ENCODE peak calls at places on chromosomes 5 and 9, in five cellular contexts. X is fibroblast of pulmonary artery, R is heart right ventricle, F is lower lobe of right lung, P is uterus. E is an unnamed sample.
A peak's percentile ranks its signal among the peaks of the same experiment; 100 is the strongest.

GRCh38 chr5:161846731-161847130 is 1.2 kb upstream of the GABRA1 start:
- DNase-seq in X (no peak), R (no peak), F (no peak), P (no peak), E (no peak)

GRCh38 chr9:75185585-75186170 is 97.4 kb downstream of the OSTF1 start:
- DNase-seq in X (peak; percentile 53), R (no peak), F (peak; percentile 54), P (no peak), E (no peak)

GRCh38 chr5:168362097-168362885 is 70.8 kb downstream of the WWC1 start:
- DNase-seq in X (no peak), R (no peak), F (no peak), P (no peak), E (no peak)

GRCh38 chr5:10626473-10627013 is 62.7 kb downstream of the ANKRD33B start:
- DNase-seq in X (peak; percentile 31), R (no peak), F (no peak), P (no peak), E (peak; percentile 65)

GRCh38 chr5:168128556-168128955 is 162.9 kb upstream of the WWC1 start:
- DNase-seq in X (no peak), R (peak; percentile 35), F (no peak), P (no peak), E (no peak)

GRCh38 chr9:121667214-121667613 is 15.8 kb downstream of the DAB2IP start:
- DNase-seq in X (no peak), R (no peak), F (no peak), P (no peak), E (no peak)

GRCh38 chr9:11973511-11973910 is 719.7 kb upstream of the TYRP1 start:
- DNase-seq in X (no peak), R (no peak), F (no peak), P (no peak), E (no peak)

GRCh38 chr5:54165687-54166086 is 144.7 kb downstream of the ARL15 start:
- DNase-seq in X (no peak), R (no peak), F (no peak), P (no peak), E (no peak)

GRCh38 chr9:8014987-8015682 is 215.6 kb upstream of the DMAC1 start:
- DNase-seq in X (no peak), R (no peak), F (no peak), P (no peak), E (no peak)

GRCh38 chr9:34863426-34863825 is 94.7 kb upstream of the PHF24 start:
- DNase-seq in X (no peak), R (no peak), F (no peak), P (no peak), E (no peak)

GRCh38 chr9:17970285-17970684 is 391.4 kb downstream of the SH3GL2 start:
- DNase-seq in X (no peak), R (no peak), F (no peak), P (no peak), E (no peak)

GRCh38 chr5:167720201-167720600 is 571.2 kb upstream of the WWC1 start:
- DNase-seq in X (no peak), R (no peak), F (no peak), P (no peak), E (no peak)

GRCh38 chr9:12862596-12862995 is 87.8 kb downstream of the LURAP1L start:
- DNase-seq in X (no peak), R (no peak), F (no peak), P (no peak), E (no peak)

GRCh38 chr5:93601433-93602175 is 18.6 kb downstream of the NR2F1 start:
- DNase-seq in X (no peak), R (no peak), F (no peak), P (no peak), E (no peak)

GRCh38 chr5:158718738-158719505 is 380.8 kb downstream of the EBF1 start:
- DNase-seq in X (peak; percentile 52), R (no peak), F (no peak), P (no peak), E (no peak)

GRCh38 chr9:121840838-121841760 is 189.7 kb downstream of the DAB2IP start:
- DNase-seq in X (no peak), R (no peak), F (no peak), P (peak; percentile 12), E (no peak)

GRCh38 chr5:34762321-34762871 is 76.6 kb upstream of the TTC23L start:
- DNase-seq in X (peak; percentile 88), R (peak; percentile 52), F (no peak), P (peak; percentile 63), E (peak; percentile 15)

GRCh38 chr9:35736201-35736633 is 3.8 kb downstream of the CREB3 start:
- DNase-seq in X (peak; percentile 88), R (peak; percentile 57), F (peak; percentile 64), P (no peak), E (peak; percentile 43)

GRCh38 chr9:37746448-37747270 is 6.9 kb upstream of the TRMT10B start:
- DNase-seq in X (no peak), R (no peak), F (no peak), P (no peak), E (no peak)

GRCh38 chr5:86861514-86861913 is 243.8 kb downstream of the COX7C start:
- DNase-seq in X (no peak), R (peak; percentile 10), F (no peak), P (no peak), E (no peak)

GRCh38 chr9:93118863-93119702 is 15.0 kb downstream of the NINJ1 start:
- DNase-seq in X (no peak), R (no peak), F (peak; percentile 44), P (peak; percentile 18), E (peak; percentile 20)

GRCh38 chr9:70566066-70566465 is 151.6 kb upstream of the KLF9 start:
- DNase-seq in X (no peak), R (no peak), F (no peak), P (no peak), E (no peak)

GRCh38 chr5:135594416-135594960 is 15.7 kb upstream of the CXCL14 start:
- DNase-seq in X (no peak), R (no peak), F (no peak), P (no peak), E (no peak)

GRCh38 chr9:114224247-114224610 is 68.9 kb downstream of the COL27A1 start:
- DNase-seq in X (peak; percentile 63), R (no peak), F (no peak), P (no peak), E (no peak)

DNA sequence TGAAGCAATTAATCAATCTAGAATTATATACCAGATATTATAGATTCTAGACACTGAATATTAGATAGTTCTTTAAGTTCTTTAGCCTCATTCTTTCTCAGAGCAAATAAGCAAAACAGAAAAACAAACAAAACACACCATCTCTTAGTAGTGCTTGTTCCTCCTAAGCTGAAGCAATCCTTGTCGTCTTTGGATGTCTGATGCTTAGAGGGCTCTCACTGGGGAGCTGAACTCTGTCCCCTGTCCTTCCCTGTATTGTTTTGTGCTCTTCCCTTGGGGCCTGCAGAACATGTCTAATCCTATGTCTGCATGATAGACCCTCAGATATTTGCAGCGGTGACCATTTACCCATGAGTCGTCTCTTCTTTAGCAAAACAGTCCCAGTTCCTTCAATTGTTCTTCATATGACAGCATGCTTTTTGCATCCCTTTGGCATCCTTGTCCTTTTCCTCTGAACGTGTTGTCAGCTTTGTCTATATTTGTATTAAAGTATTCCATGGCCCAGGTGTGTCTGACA is 114.3 kb downstream of the ARHGEF28 start:
- DNase-seq in X (no peak), R (no peak), F (no peak), P (no peak), E (no peak)
- H3K4me3 ChIP-seq in X (no peak overlapping the region), R (no peak overlapping the region), F (no peak overlapping the region), P (no peak overlapping the region), E (no peak overlapping the region)

DNA sequence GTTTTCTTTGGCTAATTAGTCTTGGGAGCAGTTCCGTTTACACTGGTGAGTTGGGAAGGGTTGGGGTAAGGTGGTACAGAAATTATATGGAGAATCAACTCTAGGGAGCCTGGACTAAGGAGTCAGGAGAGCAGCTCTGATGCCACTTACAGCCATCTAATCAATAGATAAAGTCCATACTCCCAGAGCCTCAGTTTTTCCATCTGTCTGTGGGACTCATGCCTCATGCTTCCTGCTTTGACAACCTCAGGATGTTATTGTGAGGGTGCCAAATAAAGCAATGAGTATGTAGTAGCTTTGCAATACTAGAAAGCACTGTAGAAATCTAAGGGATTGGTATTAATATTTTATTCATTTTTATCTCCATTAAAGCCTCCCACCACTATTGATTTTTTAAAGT is 105.0 kb downstream of the GALNT10 start:
- DNase-seq in X (no peak), R (no peak), F (no peak), P (no peak), E (no peak)
- TF ChIP-seq CTCF in X (no peak), R (no peak), F (no peak), P (no peak), E (no peak)

GRCh38 chr9:33244150-33244784 is 4.3 kb downstream of the SPINK4 start:
- DNase-seq in X (no peak), R (no peak), F (no peak), P (no peak), E (no peak)
- H3K4me3 ChIP-seq in X (no peak overlapping the region), R (no peak overlapping the region), F (no peak overlapping the region), P (no peak overlapping the region), E (no peak overlapping the region)

DNA sequence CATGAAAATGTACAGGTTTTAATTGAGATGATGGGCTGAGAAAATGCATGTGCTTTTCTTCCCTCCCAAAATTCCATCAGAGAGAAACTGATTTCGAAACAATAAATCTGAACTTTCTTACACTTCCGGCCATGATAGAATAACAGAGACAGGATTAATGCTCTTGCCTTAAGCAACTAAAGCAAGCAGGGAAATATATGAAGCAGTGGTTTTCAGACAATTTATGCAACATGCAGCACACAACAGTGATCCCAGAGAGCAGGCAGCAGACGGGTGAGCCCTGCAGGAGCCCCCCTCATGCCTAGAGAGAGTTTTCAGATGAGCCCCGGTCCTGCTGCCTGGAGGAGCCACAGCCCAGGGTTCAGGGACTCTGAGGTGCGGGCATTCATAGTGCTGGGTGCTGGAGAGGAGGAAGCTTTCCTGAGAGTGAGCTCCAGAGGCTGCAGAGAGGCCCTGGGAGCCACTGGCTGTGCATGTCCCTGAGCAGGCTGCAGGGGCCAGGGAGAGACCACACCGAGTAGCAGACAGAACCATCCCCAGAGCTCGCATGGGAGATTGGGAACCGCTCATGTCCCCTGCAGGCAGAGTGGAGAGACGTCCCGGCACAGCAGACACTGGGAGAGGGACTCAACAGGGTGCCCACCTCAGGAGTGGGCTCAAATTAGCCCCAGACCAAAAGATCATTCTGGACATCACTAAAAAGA is 143.5 kb downstream of the OLFM1 start:
- DNase-seq in X (no peak), R (no peak), F (peak; percentile 13), P (no peak), E (no peak)
- TF ChIP-seq CTCF in X (no peak), R (no peak), F (no peak), P (no peak), E (no peak)

GRCh38 chr5:141478321-141478945 is 2.7 kb downstream of the PCDHGC3 start:
- DNase-seq in X (no peak), R (no peak), F (peak; percentile 87), P (no peak), E (no peak)
- H3K4me3 ChIP-seq in X (peak overlapping the region; percentile 74), R (peak overlapping the region; percentile 61), F (peak overlapping the region; percentile 63), P (peak overlapping the region; percentile 55), E (peak overlapping the region; percentile 75)